ENCODE peak calls at places on chromosomes 16 and 17, in six cellular contexts. S, J, T, C, F and O are unnamed samples.

GRCh38 chr17:32828822-32829221 is 48.1 kb downstream of the MYO1D start:
- DNase-seq in S (no peak), J (no peak), T (no peak), C (peak), F (no peak), O (no peak)

GRCh38 chr17:10620823-10621222 is 36.3 kb downstream of the MYH3 start:
- DNase-seq in S (no peak), J (no peak), T (no peak), C (no peak), F (peak), O (no peak)

GRCh38 chr16:70694088-70694487 is 8.2 kb upstream of the MTSS2 start:
- DNase-seq in S (peak), J (no peak), T (no peak), C (peak), F (peak), O (peak)

GRCh38 chr17:38575781-38576180 is 30.0 kb downstream of the SRCIN1 start:
- DNase-seq in S (no peak), J (no peak), T (no peak), C (no peak), F (no peak), O (no peak)

GRCh38 chr17:31433091-31433790 is 41.8 kb downstream of the RAB11FIP4 start:
- DNase-seq in S (no peak), J (no peak), T (no peak), C (no peak), F (no peak), O (no peak)

GRCh38 chr16:31134625-31135534 is 647 bp downstream of the PRSS8 start:
- DNase-seq in S (no peak), J (peak), T (no peak), C (no peak), F (no peak), O (no peak)

GRCh38 chr17:80676564-80676963 is 131.9 kb downstream of the RPTOR start:
- DNase-seq in S (no peak), J (no peak), T (no peak), C (no peak), F (no peak), O (no peak)

GRCh38 chr17:28865946-28866752 is 11.3 kb downstream of the ERAL1 start:
- DNase-seq in S (no peak), J (no peak), T (no peak), C (no peak), F (no peak), O (no peak)

GRCh38 chr16:50988441-50988840 is 162.6 kb downstream of the SALL1 start:
- DNase-seq in S (no peak), J (no peak), T (no peak), C (no peak), F (no peak), O (no peak)

GRCh38 chr16:68345351-68345810 is 34.6 kb downstream of the PRMT7 start:
- DNase-seq in S (no peak), J (no peak), T (no peak), C (no peak), F (no peak), O (no peak)

GRCh38 chr17:43556292-43556691 is 10.2 kb upstream of the ETV4 start:
- DNase-seq in S (no peak), J (no peak), T (no peak), C (no peak), F (peak), O (peak)

GRCh38 chr16:71293921-71294320 is 4.7 kb upstream of the CMTR2 start:
- DNase-seq in S (no peak), J (no peak), T (no peak), C (no peak), F (no peak), O (no peak)

GRCh38 chr16:67668495-67669157 is 2.0 kb downstream of the C16orf86 start:
- DNase-seq in S (no peak), J (no peak), T (no peak), C (no peak), F (no peak), O (no peak)

GRCh38 chr17:61425682-61426481 is 26.2 kb downstream of the TBX2 start:
- DNase-seq in S (no peak), J (no peak), T (no peak), C (no peak), F (peak), O (no peak)

GRCh38 chr17:7634384-7634783 is 4.4 kb downstream of the SHBG start:
- DNase-seq in S (no peak), J (peak), T (no peak), C (peak), F (peak), O (no peak)

GRCh38 chr16:86258713-86259112 is 251.6 kb upstream of the FOXF1 start:
- DNase-seq in S (no peak), J (no peak), T (no peak), C (no peak), F (no peak), O (no peak)

GRCh38 chr17:35906559-35907265 is 23.9 kb downstream of the RDM1 start:
- DNase-seq in S (no peak), J (no peak), T (no peak), C (no peak), F (no peak), O (no peak)

GRCh38 chr16:27238016-27238587 is 30.5 kb downstream of the NSMCE1 start:
- DNase-seq in S (no peak), J (no peak), T (no peak), C (no peak), F (peak), O (no peak)

GRCh38 chr16:67173808-67174705 is 3.7 kb downstream of the NOL3 start:
- DNase-seq in S (peak), J (peak), T (no peak), C (peak), F (peak), O (no peak)

GRCh38 chr16:88783391-88784073 is 1.5 kb downstream of the PIEZO1 start:
- DNase-seq in S (no peak), J (no peak), T (no peak), C (no peak), F (no peak), O (no peak)

GRCh38 chr16:50298591-50299507 is 32.5 kb downstream of the ADCY7 start:
- DNase-seq in S (no peak), J (no peak), T (no peak), C (no peak), F (no peak), O (no peak)

GRCh38 chr17:43521389-43521788 is 24.8 kb downstream of the ETV4 start:
- DNase-seq in S (no peak), J (no peak), T (no peak), C (no peak), F (no peak), O (no peak)

GRCh38 chr16:20884240-20884556 is 16.0 kb downstream of the DCUN1D3 start:
- DNase-seq in S (no peak), J (no peak), T (no peak), C (peak), F (no peak), O (no peak)

GRCh38 chr17:68391561-68392268 is 65.6 kb downstream of the WIPI1 start:
- DNase-seq in S (no peak), J (no peak), T (no peak), C (no peak), F (no peak), O (no peak)

GRCh38 chr16:20675488-20676267 is 21.8 kb downstream of the ACSM1 start:
- DNase-seq in S (no peak), J (peak), T (no peak), C (no peak), F (no peak), O (no peak)

GRCh38 chr16:2035431-2036199 is 8.9 kb downstream of the NHERF2 start:
- DNase-seq in S (no peak), J (peak), T (no peak), C (peak), F (peak), O (no peak)

GRCh38 chr16:87949071-87949744 is 2.0 kb upstream of the BANP start:
- DNase-seq in S (no peak), J (no peak), T (no peak), C (no peak), F (no peak), O (no peak)

GRCh38 chr17:40113961-40114272 is 7.9 kb upstream of the MSL1 start:
- DNase-seq in S (no peak), J (no peak), T (no peak), C (no peak), F (no peak), O (no peak)

GRCh38 chr16:48444574-48444973 is 59.4 kb upstream of the SIAH1 start:
- DNase-seq in S (peak), J (no peak), T (no peak), C (peak), F (peak), O (peak)